ENCODE peak calls at places on chromosomes 3 and 15, in five cellular contexts. H is NT2/D1, L is H1, T is GM12878, S is HepG2. E is an unnamed sample.

GRCh38 chr15:75644376-75644775 is 3.3 kb upstream of the SNX33 start:
- DNase-seq in H (no peak), L (no peak), T (no peak), S (no peak), E (no peak)

GRCh38 chr3:5758699-5759098 is 571.2 kb downstream of the EDEM1 start:
- DNase-seq in H (no peak), L (no peak), T (no peak), S (no peak), E (no peak)

GRCh38 chr15:80747317-80748053 is 31.7 kb upstream of the CEMIP start:
- DNase-seq in H (no peak), L (no peak), T (no peak), S (no peak), E (peak; percentile 64)

GRCh38 chr3:18051312-18051711 is 308.9 kb upstream of the TBC1D5 start:
- DNase-seq in H (no peak), L (no peak), T (no peak), S (no peak), E (no peak)

GRCh38 chr3:85304360-85304964 is 345.7 kb downstream of the CADM2 start:
- DNase-seq in H (no peak), L (no peak), T (no peak), S (peak; percentile 3), E (no peak)

GRCh38 chr15:76994971-76995945 is at the start of gene PSTPIP1:
- DNase-seq in H (no peak), L (no peak), T (no peak), S (no peak), E (no peak)

GRCh38 chr3:122263974-122264588 is 61.0 kb upstream of the CSTA start:
- DNase-seq in H (no peak), L (no peak), T (no peak), S (no peak), E (no peak)

GRCh38 chr15:52019394-52020252 is 604 bp downstream of the MAPK6 start:
- DNase-seq in H (no peak), L (no peak), T (no peak), S (peak; percentile 75), E (peak; percentile 58)

GRCh38 chr3:52512727-52513126 is 17.6 kb downstream of the STAB1 start:
- DNase-seq in H (no peak), L (no peak), T (no peak), S (no peak), E (no peak)

GRCh38 chr15:36133686-36134085 is 445.7 kb upstream of the CDIN1 start:
- DNase-seq in H (no peak), L (no peak), T (no peak), S (no peak), E (no peak)

GRCh38 chr3:143897558-143898305 is 49.5 kb upstream of the SLC9A9 start:
- DNase-seq in H (no peak), L (no peak), T (no peak), S (no peak), E (no peak)

GRCh38 chr3:180913582-180914404 is 1.3 kb downstream of the FXR1 start:
- DNase-seq in H (no peak), L (no peak), T (no peak), S (no peak), E (peak; percentile 13)

GRCh38 chr3:66039590-66039887 is 821 bp upstream of the MAGI1 start:
- DNase-seq in H (peak; percentile 40), L (no peak), T (no peak), S (peak; percentile 24), E (peak; percentile 42)

GRCh38 chr15:30889231-30889630 is 14.5 kb upstream of the FAN1 start:
- DNase-seq in H (no peak), L (no peak), T (no peak), S (no peak), E (no peak)

GRCh38 chr3:98890960-98891910 is 10.3 kb downstream of the DCBLD2 start:
- DNase-seq in H (no peak), L (no peak), T (no peak), S (no peak), E (no peak)

GRCh38 chr3:126536126-126536525 is 12.2 kb downstream of the CHST13 start:
- DNase-seq in H (no peak), L (no peak), T (no peak), S (no peak), E (no peak)

GRCh38 chr3:31725568-31725967 is 192.8 kb downstream of the STT3B start:
- DNase-seq in H (no peak), L (no peak), T (no peak), S (no peak), E (no peak)

GRCh38 chr3:31724681-31725080 is 192.0 kb downstream of the STT3B start:
- DNase-seq in H (no peak), L (no peak), T (no peak), S (no peak), E (peak; percentile 28)

GRCh38 chr3:31721709-31722108 is 189.0 kb downstream of the STT3B start:
- DNase-seq in H (no peak), L (no peak), T (no peak), S (peak; percentile 62), E (no peak)

GRCh38 chr3:31725976-31726375 is 193.3 kb downstream of the STT3B start:
- DNase-seq in H (no peak), L (no peak), T (no peak), S (no peak), E (no peak)

DNA sequence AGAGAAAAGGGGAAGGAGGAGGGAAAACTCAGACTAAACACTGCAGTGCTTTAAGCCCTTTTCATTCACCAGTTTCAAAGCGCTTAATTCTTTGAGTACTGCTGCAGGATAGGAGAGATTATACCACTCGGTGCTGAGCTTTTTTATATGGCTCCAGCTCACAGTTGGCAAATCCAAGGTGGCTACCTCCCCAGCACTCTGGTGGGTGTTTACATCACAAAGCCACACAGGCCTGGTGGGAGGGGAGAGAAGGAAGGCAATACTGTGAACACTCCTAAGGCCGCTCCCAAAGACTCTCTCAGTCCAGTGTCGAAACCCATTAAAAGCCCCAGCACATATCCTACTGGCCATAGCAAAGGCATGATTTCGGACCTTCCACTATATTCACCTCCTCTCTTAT is 191.4 kb downstream of the STT3B start:
- DNase-seq in H (peak; percentile 72), L (peak; percentile 34), T (no peak), S (no peak), E (no peak)
- TF ChIP-seq SUZ12 in H (no peak), L (no peak), T (no peak), S (no peak), E (no peak)

DNA sequence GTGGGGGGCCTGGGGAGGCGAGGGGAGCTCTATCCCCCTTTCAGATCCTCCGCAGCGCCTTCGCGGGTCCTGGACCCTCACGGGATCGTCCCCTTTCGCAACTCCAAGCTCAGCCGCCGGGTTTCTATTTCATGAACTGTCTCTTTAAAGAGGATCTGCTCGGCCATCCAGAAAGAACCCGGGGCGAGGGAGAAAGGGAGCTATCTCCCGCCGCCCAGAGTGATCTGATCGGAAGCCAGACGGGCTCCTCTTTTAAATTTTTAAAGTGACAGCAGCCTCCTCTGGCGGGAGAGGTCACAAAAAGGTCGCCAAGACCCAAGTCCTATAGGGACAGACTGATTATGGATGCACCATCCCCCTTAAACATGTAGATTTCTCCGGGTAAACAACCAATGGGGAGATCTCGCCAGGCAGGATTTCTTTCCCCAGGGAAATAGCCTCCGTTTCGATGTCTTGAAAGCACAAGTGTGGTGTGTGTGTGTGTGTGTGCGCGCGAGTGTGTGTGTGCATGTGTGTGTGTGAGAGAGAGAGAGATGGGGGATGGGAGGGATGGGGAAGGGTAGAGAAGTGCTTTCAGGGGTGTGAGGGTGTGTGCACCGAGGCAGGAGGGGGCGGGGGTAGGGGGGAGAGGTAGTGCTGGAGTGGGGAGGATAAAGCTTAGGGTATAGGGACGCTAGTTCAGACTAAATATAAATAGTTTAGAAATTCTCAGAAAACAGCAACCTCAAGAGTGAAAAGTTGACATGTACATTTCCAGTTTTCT is 516.1 kb downstream of the MECOM start:
- DNase-seq in H (peak; percentile 76), L (peak; percentile 59), T (no peak), S (no peak), E (peak; percentile 48)
- TF ChIP-seq SUZ12 in H (no peak), L (no peak), T (no peak), S (no peak), E (no peak)

GRCh38 chr3:172520332-172520831 is 2.8 kb downstream of the TNFSF10 start:
- DNase-seq in H (no peak), L (no peak), T (peak; percentile 53), S (no peak), E (no peak)

GRCh38 chr3:172519740-172520139 is 3.5 kb downstream of the TNFSF10 start:
- DNase-seq in H (no peak), L (no peak), T (no peak), S (no peak), E (no peak)

GRCh38 chr3:172519241-172519640 is 4.0 kb downstream of the TNFSF10 start:
- DNase-seq in H (no peak), L (no peak), T (no peak), S (no peak), E (no peak)

GRCh38 chr3:172516318-172517214 is 6.7 kb downstream of the TNFSF10 start:
- DNase-seq in H (no peak), L (no peak), T (no peak), S (no peak), E (no peak)

DNA sequence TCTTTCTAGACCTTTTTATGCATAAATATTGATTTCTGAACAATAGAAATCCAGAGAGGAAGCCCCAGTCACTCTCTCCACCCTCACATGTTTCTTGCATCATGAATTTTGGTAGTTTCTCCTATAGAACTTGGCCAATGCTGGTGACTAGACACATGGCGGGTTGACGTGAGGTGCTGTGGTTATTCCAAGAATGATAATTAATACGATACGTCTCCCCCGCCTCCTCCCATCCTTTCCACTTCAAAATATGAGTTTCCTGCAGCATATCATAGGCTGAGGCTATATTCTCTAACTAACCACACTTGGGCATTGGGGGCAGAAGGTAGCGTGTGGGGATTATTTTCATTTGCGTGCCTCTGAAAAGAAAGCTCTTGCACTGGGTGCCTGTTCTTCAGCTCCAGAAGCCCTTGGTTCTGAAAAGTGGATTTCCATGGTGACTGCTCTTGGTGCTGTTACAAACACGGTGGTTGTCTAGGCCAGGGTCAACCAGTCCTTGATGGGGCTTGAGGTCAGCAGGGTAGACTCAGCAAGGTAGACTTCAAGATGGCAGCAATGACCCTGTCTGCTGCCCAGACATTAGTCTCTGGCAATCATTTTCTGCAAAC is 5.3 kb downstream of the TNFSF10 start:
- DNase-seq in H (no peak), L (no peak), T (no peak), S (no peak), E (no peak)
- TF ChIP-seq SUZ12 in H (no peak), L (no peak), T (no peak), S (no peak), E (no peak)

GRCh38 chr15:64249406-64249805 is 86.6 kb upstream of the PPIB start:
- DNase-seq in H (no peak), L (no peak), T (no peak), S (no peak), E (no peak)

GRCh38 chr15:64247906-64248541 is 85.2 kb upstream of the PPIB start:
- DNase-seq in H (peak; percentile 78), L (peak; percentile 9), T (peak; percentile 75), S (peak; percentile 93), E (peak; percentile 31)

GRCh38 chr15:64251658-64252057 is 88.8 kb upstream of the PPIB start:
- DNase-seq in H (no peak), L (no peak), T (no peak), S (no peak), E (no peak)

GRCh38 chr15:64249842-64250575 is 87.2 kb upstream of the PPIB start:
- DNase-seq in H (no peak), L (no peak), T (no peak), S (no peak), E (no peak)

DNA sequence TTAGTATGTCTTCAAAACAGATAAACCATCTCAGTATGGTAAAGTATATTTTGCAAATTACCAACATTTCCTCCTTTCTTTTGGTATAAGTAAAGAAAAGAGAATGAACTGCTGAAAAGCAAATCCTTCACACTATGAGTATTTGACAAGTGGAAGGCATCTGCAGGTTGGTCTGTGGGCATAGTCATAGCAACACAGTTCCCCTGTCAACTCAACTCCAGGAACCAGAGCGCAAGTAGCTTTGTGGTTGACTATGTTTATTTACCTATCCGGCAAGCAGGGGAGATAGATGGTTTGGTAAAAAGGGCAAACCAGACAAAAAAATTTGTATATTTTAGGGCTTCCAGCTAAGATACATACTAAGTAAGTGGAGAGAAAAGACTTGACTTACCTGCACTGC is 88.3 kb upstream of the PPIB start:
- DNase-seq in H (no peak), L (no peak), T (no peak), S (no peak), E (no peak)
- TF ChIP-seq SUZ12 in H (no peak), L (no peak), T (no peak), S (no peak), E (no peak)